ENCODE peak calls at places on chromosomes 3 and 15, in five cellular contexts. I is colonic mucosa, U is cardiac muscle cell, M is AG04450, B is A673. N is an unnamed sample.

GRCh38 chr3:76715426-76715825 is 324.5 kb upstream of the ROBO2 start:
- DNase-seq in U (no peak), B (no peak), I (no peak), M (no peak), N (no peak)

GRCh38 chr3:11720220-11721113 is 76.8 kb upstream of the VGLL4 start:
- DNase-seq in M (no peak), B (peak), I (peak), U (peak), N (no peak)

GRCh38 chr3:143083781-143084180 is 35.8 kb upstream of the CHST2 start:
- DNase-seq in M (no peak), I (no peak), B (no peak), U (no peak), N (no peak)

GRCh38 chr3:65888980-65889706 is 149.6 kb downstream of the MAGI1 start:
- DNase-seq in M (peak), I (no peak), U (no peak), B (peak), N (peak)

GRCh38 chr15:36898522-36899126 is 201.7 kb downstream of the MEIS2 start:
- DNase-seq in I (no peak), B (no peak), U (no peak), M (no peak), N (no peak)

GRCh38 chr3:64329037-64329436 is 103.8 kb upstream of the PRICKLE2 start:
- DNase-seq in U (peak), B (no peak), M (no peak), I (no peak), N (no peak)

GRCh38 chr15:41493205-41493901 is at the start of gene ITPKA:
- DNase-seq in M (peak), B (peak), U (peak), I (peak), N (no peak)

GRCh38 chr15:79673416-79674123 is 223.2 kb downstream of the MTHFS start:
- DNase-seq in U (no peak), M (no peak), B (peak), I (no peak), N (peak)

GRCh38 chr15:51647128-51647562 is 24.6 kb upstream of the DMXL2 start:
- DNase-seq in U (no peak), I (peak), M (no peak), B (peak), N (peak)

GRCh38 chr3:63934041-63934440 is 21.9 kb upstream of the SCAANT1 start:
- DNase-seq in U (no peak), M (no peak), B (no peak), I (no peak), N (no peak)

GRCh38 chr3:28243424-28244106 is 2.1 kb downstream of the CMC1 start:
- DNase-seq in M (no peak), U (no peak), I (no peak), B (no peak), N (no peak)

GRCh38 chr3:27623085-27623753 is 98.9 kb downstream of the EOMES start:
- DNase-seq in U (no peak), I (no peak), B (no peak), M (no peak), N (no peak)

GRCh38 chr3:82643948-82644347 is 882.5 kb upstream of the GBE1 start:
- DNase-seq in M (no peak), U (peak), I (no peak), B (no peak), N (no peak)

GRCh38 chr3:37703633-37704032 is 158.0 kb upstream of the CTDSPL start:
- DNase-seq in U (no peak), M (no peak), I (no peak), B (peak), N (no peak)

GRCh38 chr15:41501961-41502786 is 8.5 kb downstream of the ITPKA start:
- DNase-seq in M (no peak), B (no peak), I (no peak), U (peak), N (no peak)

GRCh38 chr15:88132499-88132898 is 124.0 kb downstream of the NTRK3 start:
- DNase-seq in I (no peak), M (no peak), U (no peak), B (no peak), N (no peak)

GRCh38 chr3:129505341-129505740 is 23.1 kb upstream of the RHO start:
- DNase-seq in M (no peak), U (no peak), I (no peak), B (no peak), N (no peak)

GRCh38 chr3:170524072-170524471 is 61.8 kb downstream of the SLC7A14 start:
- DNase-seq in I (no peak), B (peak), M (no peak), U (no peak), N (no peak)

GRCh38 chr3:146165370-146165769 is 4.4 kb upstream of the PLOD2 start:
- DNase-seq in I (no peak), B (no peak), M (no peak), U (no peak), N (peak)

GRCh38 chr3:157121522-157121921 is 38.4 kb downstream of the CCNL1 start:
- DNase-seq in B (no peak), M (no peak), U (no peak), I (no peak), N (no peak)

GRCh38 chr3:89851974-89852621 is 744.7 kb downstream of the EPHA3 start:
- DNase-seq in I (peak), U (peak), M (no peak), B (peak), N (no peak)

GRCh38 chr15:54500330-54500729 is 522.1 kb downstream of the UNC13C start:
- DNase-seq in U (no peak), M (no peak), I (no peak), B (no peak), N (no peak)

GRCh38 chr15:63212050-63212973 is 22.9 kb downstream of the RAB8B start:
- DNase-seq in U (no peak), B (peak), I (no peak), M (no peak), N (peak)

GRCh38 chr3:107942244-107942643 is 148.6 kb downstream of the CD47 start:
- DNase-seq in U (no peak), M (no peak), B (no peak), I (no peak), N (no peak)

GRCh38 chr3:193095366-193095765 is 145.7 kb upstream of the PLAAT1 start:
- DNase-seq in M (no peak), B (no peak), U (peak), I (no peak), N (no peak)

GRCh38 chr3:43257850-43258249 is 28.5 kb upstream of the SNRK start:
- DNase-seq in M (no peak), U (no peak), B (no peak), I (no peak), N (no peak)

GRCh38 chr15:29677871-29678431 is 144.3 kb downstream of the TJP1 start:
- DNase-seq in M (no peak), U (no peak), B (no peak), I (peak), N (no peak)

GRCh38 chr3:177484926-177485325 is 287.6 kb upstream of the TBL1XR1 start:
- DNase-seq in U (no peak), B (no peak), I (no peak), M (no peak), N (peak)

GRCh38 chr3:177484206-177484605 is 286.9 kb upstream of the TBL1XR1 start:
- DNase-seq in U (no peak), I (no peak), B (no peak), M (no peak), N (no peak)

GRCh38 chr3:177481329-177481728 is 284.0 kb upstream of the TBL1XR1 start:
- DNase-seq in U (no peak), M (no peak), B (no peak), I (no peak), N (no peak)

GRCh38 chr3:177482048-177482741 is 284.9 kb upstream of the TBL1XR1 start:
- DNase-seq in M (no peak), B (no peak), I (no peak), U (no peak), N (no peak)

DNA sequence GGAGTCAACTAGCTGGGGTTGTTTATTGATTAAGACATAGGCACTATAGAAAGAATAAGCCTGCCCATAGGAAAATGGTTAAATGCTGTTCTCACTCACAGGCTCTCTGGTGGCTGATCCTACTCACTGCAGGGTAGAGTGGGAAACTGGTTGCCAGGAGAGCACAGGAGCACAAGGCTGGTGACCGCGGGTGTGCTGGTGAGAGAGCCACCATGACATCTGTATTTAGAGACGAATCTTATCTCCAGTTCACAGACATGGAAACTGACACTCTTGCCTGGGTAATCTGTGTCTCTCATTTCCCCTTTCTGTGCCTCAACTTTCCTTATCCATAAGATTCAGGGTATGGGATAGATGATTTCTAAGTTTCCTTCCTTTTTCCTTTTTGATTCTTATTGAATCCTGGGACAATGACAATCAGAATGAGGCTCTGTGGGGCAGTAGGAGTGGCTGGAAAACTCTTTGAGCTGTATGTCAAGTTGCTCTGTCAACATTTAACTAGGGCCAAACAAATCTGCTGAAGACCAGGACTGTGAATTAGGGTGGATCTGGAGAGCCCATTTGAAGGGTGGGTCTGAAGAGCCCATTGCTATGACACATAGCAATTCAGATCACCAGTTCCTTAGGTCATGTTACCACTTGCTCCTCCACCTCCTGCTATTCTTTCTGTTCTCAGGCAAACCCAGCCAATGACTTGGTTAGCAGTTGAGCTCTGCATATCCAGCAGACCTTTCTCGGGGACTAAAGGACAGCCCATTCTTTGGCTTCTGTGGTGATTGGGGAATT is 286.1 kb upstream of the TBL1XR1 start:
- DNase-seq in M (no peak), U (no peak), B (peak), I (no peak), N (no peak)
- TF ChIP-seq CTCF in M (peak), U (peak), B (peak), I (peak), N (no peak)

DNA sequence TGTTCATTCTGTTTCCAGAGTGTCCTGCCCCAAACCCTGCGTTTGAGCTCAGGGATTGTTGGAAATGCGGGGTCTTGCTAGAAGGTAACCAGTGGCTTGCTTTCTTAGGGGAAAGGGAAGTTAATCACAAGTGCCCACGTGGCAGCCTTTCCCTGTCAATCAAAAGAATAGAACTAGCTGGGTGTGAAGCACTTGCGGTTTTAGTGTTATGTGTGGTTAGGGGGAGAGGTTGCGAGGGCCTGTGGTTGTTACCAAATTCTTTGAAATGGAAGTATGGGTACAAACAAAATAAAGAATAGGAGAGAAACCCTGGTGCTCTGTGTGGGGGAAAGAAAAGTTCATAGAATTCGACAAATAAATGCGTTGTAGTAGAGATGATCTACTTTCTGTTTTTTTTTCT is 67.6 kb downstream of the FNDC3B start:
- DNase-seq in U (peak), B (no peak), M (no peak), I (peak), N (no peak)
- H3K4me3 ChIP-seq in U (no peak), B (no peak), M (no peak), I (no peak), N (no peak)

GRCh38 chr3:187594272-187594671 is 75.9 kb downstream of the SST start:
- DNase-seq in I (no peak), B (no peak), U (no peak), M (no peak), N (no peak)
- TF ChIP-seq CTCF in I (no peak), B (no peak), U (no peak), M (no peak), N (no peak)

GRCh38 chr3:197597335-197597734 is 41.6 kb upstream of the BDH1 start:
- DNase-seq in I (peak), M (no peak), U (no peak), B (no peak), N (no peak)
- H3K4me3 ChIP-seq in I (no peak), M (no peak), U (no peak), B (no peak), N (no peak)

GRCh38 chr3:150372320-150373118 is 35.6 kb upstream of the TSC22D2 start:
- DNase-seq in B (peak), I (no peak), U (no peak), M (no peak), N (no peak)
- TF ChIP-seq CTCF in B (peak), I (peak), U (peak), M (peak), N (peak)